ENCODE peak calls at places on chromosomes 4 and X, in six cellular contexts. D is AG10803, X is BJ, J is uterus, M is IMR-90, F is pancreas. N is an unnamed sample.
A peak's percentile ranks its signal among the peaks of the same experiment; 100 is the strongest.

GRCh38 chr4:80989921-80990544 is 40.5 kb upstream of the BMP3 start:
- DNase-seq in D (peak; percentile 73), X (no peak), J (no peak), M (peak; percentile 73), F (no peak), N (peak; percentile 15)

GRCh38 chrX:71618303-71618721 is at the start of gene CXCR3:
- DNase-seq in D (no peak), X (no peak), J (no peak), M (no peak), F (no peak), N (no peak)

GRCh38 chr4:40736910-40737309 is 12.8 kb upstream of the NSUN7 start:
- DNase-seq in D (peak; percentile 54), X (no peak), J (no peak), M (peak; percentile 22), F (no peak), N (no peak)

GRCh38 chr4:101199507-101200285 is 147.6 kb downstream of the PPP3CA start:
- DNase-seq in D (peak; percentile 62), X (peak; percentile 21), J (no peak), M (peak; percentile 83), F (no peak), N (no peak)

GRCh38 chr4:146124023-146124680 is 51.4 kb upstream of the LSM6 start:
- DNase-seq in D (peak; percentile 10), X (no peak), J (no peak), M (peak; percentile 0), F (no peak), N (no peak)

GRCh38 chr4:163672751-163673150 is 178.3 kb downstream of the TMA16 start:
- DNase-seq in D (no peak), X (no peak), J (no peak), M (no peak), F (no peak), N (no peak)

GRCh38 chr4:99722662-99723061 is 65.0 kb upstream of the C4orf54 start:
- DNase-seq in D (no peak), X (no peak), J (no peak), M (peak; percentile 1), F (no peak), N (no peak)

GRCh38 chr4:166174717-166175510 is 301.9 kb downstream of the TLL1 start:
- DNase-seq in D (no peak), X (no peak), J (no peak), M (no peak), F (no peak), N (no peak)

GRCh38 chrX:69165116-69165651 is at the start of gene PJA1:
- DNase-seq in D (peak; percentile 73), X (no peak), J (peak; percentile 73), M (peak; percentile 57), F (peak; percentile 54), N (peak; percentile 76)

GRCh38 chr4:71181332-71181731 is 157.5 kb upstream of the SLC4A4 start:
- DNase-seq in D (no peak), X (no peak), J (no peak), M (no peak), F (no peak), N (no peak)

GRCh38 chr4:7042697-7043464 is at the start of gene TADA2B:
- DNase-seq in D (peak; percentile 97), X (peak; percentile 79), J (peak; percentile 95), M (peak; percentile 97), F (peak; percentile 97), N (peak; percentile 96)
- TF ChIP-seq CTCF in D (no peak), X (no peak), J (peak; percentile 93), M (peak; percentile 65), F (peak; percentile 8), N (no peak)

DNA sequence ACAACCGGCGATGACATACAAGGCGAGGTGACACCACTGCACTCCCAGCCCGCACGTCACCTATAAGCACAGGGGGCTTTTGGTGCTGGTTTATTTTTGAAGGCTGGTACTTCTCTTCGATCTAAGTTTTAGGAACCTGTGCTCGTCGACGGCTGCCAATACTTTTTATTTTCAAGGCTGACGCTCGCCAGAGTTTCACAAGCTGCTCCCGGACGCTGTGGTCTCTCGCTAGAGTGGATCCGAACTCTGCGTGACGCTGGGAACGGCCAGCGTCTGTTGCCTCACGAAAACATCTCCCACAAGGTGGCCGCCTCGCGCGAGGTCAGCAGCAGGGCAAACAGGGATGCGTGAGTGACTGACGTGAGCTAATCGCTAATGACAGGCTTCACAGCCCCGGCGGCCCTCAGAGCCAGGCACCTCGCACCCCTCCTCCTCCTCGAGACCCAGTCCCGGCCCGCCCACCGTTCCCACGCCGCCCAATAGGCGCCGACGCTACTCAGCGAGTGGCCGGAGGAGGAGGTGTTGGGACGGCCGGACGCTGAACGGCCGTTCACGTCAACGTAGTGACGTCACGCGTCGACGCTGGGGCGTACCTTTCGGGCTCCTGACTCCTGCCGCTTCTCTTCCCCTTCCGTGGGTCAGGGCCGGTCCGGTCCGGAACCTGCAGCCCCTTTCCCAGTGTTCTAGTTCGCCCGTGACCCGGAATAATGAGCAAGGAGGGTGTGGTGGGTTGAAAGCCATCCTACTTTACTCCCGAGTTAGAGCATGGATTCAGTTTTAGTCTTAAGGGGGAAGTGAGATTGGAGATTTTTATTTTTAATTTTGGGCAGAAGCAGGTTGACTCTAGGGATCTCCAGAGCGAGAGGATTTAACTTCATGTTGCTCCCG is at the start of gene CLCN3:
- DNase-seq in D (peak; percentile 94), X (peak; percentile 80), J (peak; percentile 97), M (peak; percentile 94), F (peak; percentile 98), N (peak; percentile 96)
- TF ChIP-seq CTCF in D (peak; percentile 16), X (no peak), J (peak; percentile 33), M (peak; percentile 18), F (no peak), N (no peak)

GRCh38 chr4:121112530-121112929 is 40.2 kb upstream of the NDNF start:
- DNase-seq in D (no peak), X (no peak), J (no peak), M (no peak), F (no peak), N (no peak)
- TF ChIP-seq CTCF in D (peak; percentile 58), X (no peak), J (no peak), M (peak; percentile 41), F (peak; percentile 13), N (peak; percentile 37)

GRCh38 chr4:184282251-184282713 is 64.6 kb upstream of the ENPP6 start:
- DNase-seq in D (no peak), X (no peak), J (no peak), M (no peak), F (no peak), N (no peak)
- TF ChIP-seq CTCF in D (no peak), X (no peak), J (no peak), M (no peak), F (no peak), N (no peak)

GRCh38 chrX:129823115-129823514 is 20.6 kb downstream of the ZDHHC9 start:
- DNase-seq in D (peak; percentile 27), X (no peak), J (peak; percentile 32), M (peak; percentile 15), F (no peak), N (peak; percentile 30)
- TF ChIP-seq CTCF in D (peak; percentile 62), X (peak; percentile 51), J (peak; percentile 26), M (peak; percentile 38), F (no peak), N (peak; percentile 47)

GRCh38 chrX:102860235-102860634 is 76.8 kb upstream of the RAB40AL start:
- DNase-seq in D (no peak), X (no peak), J (no peak), M (no peak), F (no peak), N (no peak)

GRCh38 chrX:102867254-102867653 is 69.8 kb upstream of the RAB40AL start:
- DNase-seq in D (no peak), X (no peak), J (no peak), M (no peak), F (no peak), N (no peak)

GRCh38 chrX:102858826-102859627 is 78.0 kb upstream of the RAB40AL start:
- DNase-seq in D (peak; percentile 1), X (no peak), J (no peak), M (no peak), F (no peak), N (no peak)

DNA sequence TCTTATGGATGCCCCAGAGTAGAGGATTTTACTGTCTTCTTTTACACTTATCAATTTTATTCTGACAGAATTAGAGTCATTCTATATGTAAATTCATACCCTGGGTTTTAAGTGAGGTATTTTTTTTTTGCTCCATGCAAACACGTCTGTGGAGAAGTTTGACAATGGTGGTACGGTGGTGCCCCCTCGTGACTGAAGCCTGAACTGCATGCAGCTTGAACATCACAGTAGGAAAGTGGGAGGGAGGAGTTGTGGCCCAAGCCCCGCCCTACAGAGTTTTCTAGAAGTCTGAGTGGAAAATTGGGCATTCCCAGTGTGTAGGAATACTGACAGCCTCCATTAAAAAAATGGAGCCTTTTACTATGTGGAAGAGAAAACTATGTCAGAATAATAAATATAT is 73.3 kb upstream of the RAB40AL start:
- DNase-seq in D (peak; percentile 67), X (peak; percentile 19), J (peak; percentile 82), M (peak; percentile 74), F (peak; percentile 55), N (peak; percentile 86)
- TF ChIP-seq CTCF in D (peak; percentile 80), X (peak; percentile 73), J (peak; percentile 76), M (peak; percentile 85), F (peak; percentile 88), N (peak; percentile 76)

N was measured in nephron progenitor cell.